ENCODE peak calls at places on chromosomes 7 and 10, in four cellular contexts. V is naive thymus-derived CD8-positive, alpha-beta T cell; I is naive B cell; G is skeletal muscle cell. Z is an unnamed sample.

GRCh38 chr10:69728335-69728861 is 73.3 kb upstream of the COL13A1 start:
- DNase-seq in V (no peak), I (no peak), G (no peak), Z (peak)

GRCh38 chr10:104802941-104803340 is 161.9 kb downstream of the SORCS3 start:
- DNase-seq in V (no peak), G (no peak), I (no peak), Z (peak)

GRCh38 chr7:80284848-80285247 is 150.2 kb downstream of the GNAI1 start:
- DNase-seq in V (no peak), I (no peak), G (peak), Z (no peak)

GRCh38 chr7:138755831-138756590 is 41.8 kb upstream of the TMEM213 start:
- DNase-seq in G (no peak), V (no peak), I (no peak), Z (no peak)

GRCh38 chr10:99346247-99346646 is 17.1 kb downstream of the CNNM1 start:
- DNase-seq in G (no peak), I (no peak), V (no peak), Z (no peak)

GRCh38 chr7:140972876-140973829 is 41.6 kb downstream of the MRPS33 start:
- DNase-seq in V (no peak), G (no peak), I (no peak), Z (no peak)

GRCh38 chr7:73427902-73428696 is 5.5 kb upstream of the FZD9 start:
- DNase-seq in V (no peak), G (no peak), I (no peak), Z (no peak)

GRCh38 chr10:95341716-95342130 is 50.9 kb upstream of the PDLIM1 start:
- DNase-seq in I (no peak), V (no peak), G (no peak), Z (no peak)

GRCh38 chr7:100896743-100897051 is 1.0 kb upstream of the ACHE start:
- DNase-seq in V (no peak), I (no peak), G (no peak), Z (no peak)

GRCh38 chr10:100661546-100661945 is 83.8 kb upstream of the PAX2 start:
- DNase-seq in G (no peak), V (no peak), I (no peak), Z (no peak)

GRCh38 chr7:45197461-45197860 is 39.9 kb downstream of the RAMP3 start:
- DNase-seq in V (no peak), G (no peak), I (no peak), Z (no peak)

GRCh38 chr10:131921191-131921590 is 20.4 kb downstream of the PPP2R2D start:
- DNase-seq in I (no peak), G (no peak), V (no peak), Z (no peak)

GRCh38 chr10:79131730-79132644 is 63.2 kb downstream of the ZMIZ1 start:
- DNase-seq in I (no peak), G (no peak), V (no peak), Z (no peak)

GRCh38 chr7:156612930-156613329 is 27.6 kb upstream of the RNF32 start:
- DNase-seq in V (peak), G (no peak), I (no peak), Z (no peak)

GRCh38 chr7:73560035-73560835 is 2.7 kb upstream of the BCL7B start:
- DNase-seq in V (no peak), I (no peak), G (peak), Z (peak)

GRCh38 chr7:72444023-72444776 is 32.1 kb upstream of the CALN1 start:
- DNase-seq in G (no peak), I (no peak), V (no peak), Z (no peak)

GRCh38 chr7:107955394-107955793 is 47.6 kb downstream of the LAMB1 start:
- DNase-seq in I (no peak), G (no peak), V (no peak), Z (no peak)

GRCh38 chr7:70619130-70619529 is 512.8 kb upstream of the GALNT17 start:
- DNase-seq in V (no peak), I (no peak), G (no peak), Z (no peak)

GRCh38 chr10:77325233-77325537 is 312.4 kb downstream of the KCNMA1 start:
- DNase-seq in V (no peak), G (no peak), I (no peak), Z (no peak)

GRCh38 chr7:47568569-47568968 is 13.3 kb downstream of the TNS3 start:
- DNase-seq in I (peak), V (no peak), G (no peak), Z (no peak)

GRCh38 chr10:31103096-31103495 is 71.4 kb upstream of the ZNF438 start:
- DNase-seq in G (no peak), I (no peak), V (no peak), Z (no peak)

GRCh38 chr7:117674617-117675016 is 194.8 kb downstream of the CFTR start:
- DNase-seq in V (no peak), I (no peak), G (no peak), Z (no peak)

GRCh38 chr10:104268691-104269645 is at the start of gene GSTO2:
- DNase-seq in I (peak), G (peak), V (peak), Z (peak)

GRCh38 chr10:99172130-99172738 is 63.4 kb downstream of the HPSE2 start:
- DNase-seq in G (no peak), I (no peak), V (no peak), Z (peak)

GRCh38 chr7:36272567-36273269 is 116.9 kb upstream of the ANLN start:
- DNase-seq in I (no peak), G (no peak), V (no peak), Z (no peak)

GRCh38 chr10:133258818-133259602 is 17.7 kb downstream of the ADAM8 start:
- DNase-seq in V (peak), I (no peak), G (peak), Z (peak)

GRCh38 chr7:114663502-114663901 is 248.9 kb downstream of the FOXP2 start:
- DNase-seq in I (no peak), G (no peak), V (no peak), Z (peak)

GRCh38 chr7:157432541-157432956 is 95.7 kb downstream of the DNAJB6 start:
- DNase-seq in I (no peak), V (no peak), G (peak), Z (peak)

GRCh38 chr10:44183667-44184632 is 200.9 kb downstream of the CXCL12 start:
- DNase-seq in G (no peak), I (no peak), V (no peak), Z (no peak)

GRCh38 chr10:61835069-61835908 is 66.2 kb upstream of the ARID5B start:
- DNase-seq in V (no peak), G (peak), I (no peak), Z (peak)

GRCh38 chr10:67506757-67507091 is 189.3 kb downstream of the CTNNA3 start:
- DNase-seq in I (no peak), V (no peak), G (no peak), Z (no peak)

GRCh38 chr10:71474702-71475242 is 78.1 kb downstream of the CDH23 start:
- DNase-seq in I (no peak), V (no peak), G (no peak), Z (no peak)

GRCh38 chr10:68154211-68154497 is 44.9 kb downstream of the MYPN start:
- DNase-seq in I (no peak), G (peak), V (no peak), Z (no peak)

GRCh38 chr7:73520673-73521635 is 1.1 kb downstream of the BAZ1B start:
- DNase-seq in I (peak), G (no peak), V (peak), Z (no peak)

GRCh38 chr10:104090597-104090996 is 4.9 kb upstream of the COL17A1 start:
- DNase-seq in V (no peak), G (no peak), I (no peak), Z (no peak)

Z was measured in Caki2.